ENCODE peak calls at places on chromosomes 1 and 21, in five cellular contexts. T is heart left ventricle, F is fibroblast of lung, X is esophagus squamous epithelium, J is A673. Z is an unnamed sample.

GRCh38 chr1:150076066-150076465 is 8.5 kb downstream of the VPS45 start:
- DNase-seq in T (no peak), F (no peak), X (no peak), J (no peak), Z (no peak)

GRCh38 chr1:185017338-185017737 is 28.0 kb upstream of the RNF2 start:
- DNase-seq in T (no peak), F (peak), X (no peak), J (no peak), Z (no peak)

GRCh38 chr21:45020629-45021427 is 53.6 kb upstream of the ADARB1 start:
- DNase-seq in T (peak), F (no peak), X (no peak), J (no peak), Z (no peak)

GRCh38 chr1:16183157-16183556 is 27.3 kb upstream of the EPHA2 start:
- DNase-seq in T (no peak), F (peak), X (no peak), J (no peak), Z (no peak)

GRCh38 chr21:30251781-30252180 is 31.0 kb downstream of the KRTAP24-1 start:
- DNase-seq in T (no peak), F (no peak), X (no peak), J (no peak), Z (no peak)

GRCh38 chr1:245592083-245592460 is 437.3 kb downstream of the KIF26B start:
- DNase-seq in T (no peak), F (no peak), X (no peak), J (no peak), Z (no peak)

GRCh38 chr1:61079898-61080336 is 2.4 kb upstream of the NFIA start:
- DNase-seq in T (peak), F (peak), X (no peak), J (peak), Z (peak)

GRCh38 chr1:240499012-240499411 is 112.9 kb downstream of the GREM2 start:
- DNase-seq in T (no peak), F (peak), X (no peak), J (no peak), Z (no peak)

GRCh38 chr21:41761211-41762181 is 5.4 kb downstream of the RIPK4 start:
- DNase-seq in T (peak), F (no peak), X (no peak), J (no peak), Z (no peak)

GRCh38 chr21:26972131-26972707 is 5.3 kb upstream of the ADAMTS5 start:
- DNase-seq in T (no peak), F (no peak), X (no peak), J (no peak), Z (no peak)

GRCh38 chr1:40032240-40032891 is 8.2 kb upstream of the CAP1 start:
- DNase-seq in T (no peak), F (peak), X (no peak), J (peak), Z (peak)

GRCh38 chr1:100896481-100896982 is 642 bp downstream of the SLC30A7 start:
- DNase-seq in T (no peak), F (peak), X (peak), J (peak), Z (no peak)

GRCh38 chr1:197781998-197782718 is 6.9 kb upstream of the DENND1B start:
- DNase-seq in T (no peak), F (peak), X (no peak), J (no peak), Z (no peak)

GRCh38 chr1:61743716-61744620 is 1.7 kb downstream of the PATJ start:
- DNase-seq in T (no peak), F (peak), X (no peak), J (no peak), Z (no peak)

GRCh38 chr1:230869499-230869898 is 1.2 kb upstream of the C1orf198 start:
- DNase-seq in T (no peak), F (peak), X (no peak), J (no peak), Z (no peak)

GRCh38 chr1:60978421-60979357 is 103.7 kb upstream of the NFIA start:
- DNase-seq in T (no peak), F (peak), X (no peak), J (peak), Z (no peak)

GRCh38 chr1:4175566-4176405 is 275.7 kb upstream of the C1orf174 start:
- DNase-seq in T (no peak), F (no peak), X (no peak), J (no peak), Z (no peak)

GRCh38 chr1:95034506-95034905 is 38.2 kb downstream of the ALG14 start:
- DNase-seq in T (no peak), F (peak), X (no peak), J (no peak), Z (no peak)

GRCh38 chr21:29749223-29749622 is 190.6 kb downstream of the GRIK1 start:
- DNase-seq in T (no peak), F (no peak), X (no peak), J (no peak), Z (no peak)

GRCh38 chr1:7501723-7502334 is 269.3 kb upstream of the VAMP3 start:
- DNase-seq in T (no peak), F (no peak), X (no peak), J (no peak), Z (no peak)

GRCh38 chr1:50333595-50333974 is 89.7 kb downstream of the DMRTA2 start:
- DNase-seq in T (peak), F (peak), X (no peak), J (peak), Z (peak)

GRCh38 chr21:31673513-31673912 is 14.0 kb downstream of the SOD1 start:
- DNase-seq in T (no peak), F (no peak), X (no peak), J (no peak), Z (no peak)

GRCh38 chr1:155169541-155169940 is 3.6 kb downstream of the KRTCAP2 start:
- DNase-seq in T (no peak), F (no peak), X (no peak), J (no peak), Z (no peak)

GRCh38 chr1:38991638-38992449 is 768 bp downstream of the AKIRIN1 start:
- DNase-seq in T (peak), F (peak), X (no peak), J (peak), Z (peak)

GRCh38 chr1:30697571-30697970 is 25.8 kb downstream of the MATN1 start:
- DNase-seq in T (no peak), F (no peak), X (no peak), J (no peak), Z (no peak)

GRCh38 chr1:10431065-10431730 is 965 bp downstream of the CENPS start:
- DNase-seq in T (no peak), F (peak), X (no peak), J (peak), Z (no peak)

GRCh38 chr1:23594927-23595353 is 35.6 kb upstream of the ID3 start:
- DNase-seq in T (no peak), F (no peak), X (no peak), J (no peak), Z (no peak)

GRCh38 chr1:167905671-167906070 is 8.3 kb downstream of the ADCY10 start:
- DNase-seq in T (no peak), F (no peak), X (no peak), J (no peak), Z (no peak)

GRCh38 chr1:226659136-226659535 is 79.9 kb downstream of the ITPKB start:
- DNase-seq in T (peak), F (no peak), X (no peak), J (no peak), Z (no peak)

GRCh38 chr1:157437301-157437700 is 115.0 kb downstream of the FCRL5 start:
- DNase-seq in T (no peak), F (no peak), X (no peak), J (no peak), Z (no peak)

GRCh38 chr1:4661595-4661917 is 7.1 kb downstream of the AJAP1 start:
- DNase-seq in T (no peak), F (no peak), X (no peak), J (no peak), Z (no peak)

GRCh38 chr1:233656032-233656620 is 42.2 kb downstream of the KCNK1 start:
- DNase-seq in T (no peak), F (no peak), X (no peak), J (no peak), Z (no peak)

GRCh38 chr1:77039739-77040138 is 172.5 kb downstream of the ST6GALNAC5 start:
- DNase-seq in T (no peak), F (peak), X (no peak), J (no peak), Z (no peak)

GRCh38 chr21:35976481-35976880 is 83.8 kb downstream of the SETD4 start:
- DNase-seq in T (no peak), F (no peak), X (no peak), J (no peak), Z (no peak)

GRCh38 chr1:61093525-61094137 is 11.3 kb downstream of the NFIA start:
- DNase-seq in T (no peak), F (peak), X (no peak), J (peak), Z (no peak)

GRCh38 chr1:51690285-51690961 is 73.5 kb downstream of the OSBPL9 start:
- DNase-seq in T (no peak), F (peak), X (no peak), J (no peak), Z (no peak)

GRCh38 chr1:105872761-105873286 is 1183.7 kb upstream of the PRMT6 start:
- DNase-seq in T (no peak), F (no peak), X (no peak), J (peak), Z (no peak)

GRCh38 chr1:107689157-107689556 is 275.8 kb downstream of the VAV3 start:
- DNase-seq in T (no peak), F (no peak), X (no peak), J (no peak), Z (no peak)
- H3K27ac ChIP-seq in T (no peak), F (no peak), X (peak), J (no peak), Z (no peak)

DNA sequence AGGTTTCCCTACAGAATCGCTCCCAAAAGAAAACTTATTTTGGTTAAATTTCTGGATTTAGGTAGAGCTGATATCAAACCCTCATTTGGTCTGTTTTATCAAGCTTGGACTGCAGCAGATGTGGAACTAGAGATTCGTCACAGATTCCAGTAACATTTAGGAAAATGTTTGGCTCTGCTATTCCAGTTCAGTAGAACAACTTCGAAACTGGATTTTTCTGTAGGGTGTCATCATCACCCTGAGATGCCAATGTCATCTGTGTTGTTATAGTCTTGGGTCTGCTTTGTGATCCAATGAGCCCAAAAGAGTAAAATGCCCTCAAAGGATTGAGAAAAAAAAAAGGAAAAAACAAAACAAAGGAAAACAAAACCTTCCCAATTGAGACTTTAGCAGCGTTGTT is 55.4 kb downstream of the LAMC2 start:
- DNase-seq in T (no peak), F (peak), X (no peak), J (no peak), Z (no peak)
- H3K27ac ChIP-seq in T (peak), F (peak), X (peak), J (no peak), Z (no peak)

GRCh38 chr1:58816747-58817221 is 32.9 kb upstream of the JUN start:
- DNase-seq in T (no peak), F (peak), X (no peak), J (no peak), Z (no peak)
- H3K27ac ChIP-seq in T (peak), F (peak), X (peak), J (peak), Z (peak)

DNA sequence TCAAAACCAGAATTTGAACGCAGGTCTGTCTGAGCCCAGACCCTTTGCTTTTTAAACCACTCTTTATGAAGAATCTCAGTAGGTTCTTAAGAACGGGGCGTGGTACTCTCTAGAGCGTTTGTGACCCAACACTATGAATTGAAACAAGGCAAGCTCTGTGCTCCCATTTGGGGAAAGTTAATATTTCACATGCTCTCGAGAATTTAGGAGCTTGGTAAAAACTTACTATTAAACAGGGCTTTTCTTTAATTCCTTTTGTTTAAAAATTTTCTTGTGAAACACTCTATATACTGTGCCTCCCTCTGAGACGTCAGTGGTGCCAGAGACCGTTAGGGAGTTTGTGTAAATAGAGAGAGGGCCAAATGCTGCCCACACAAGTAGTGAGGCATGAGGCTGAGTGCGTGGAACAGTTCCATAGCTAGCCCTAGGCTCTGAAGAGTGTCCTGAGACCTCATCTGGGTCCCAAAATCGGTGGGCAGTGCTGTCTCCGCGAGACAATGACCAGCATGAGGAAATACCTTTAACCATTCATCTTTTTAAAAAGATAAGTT is 144.7 kb downstream of the ROR1 start:
- DNase-seq in T (no peak), F (peak), X (no peak), J (no peak), Z (no peak)
- H3K27ac ChIP-seq in T (no peak), F (no peak), X (no peak), J (no peak), Z (no peak)

GRCh38 chr1:2968471-2968881 is 52.8 kb upstream of the ACTRT2 start:
- DNase-seq in T (no peak), F (no peak), X (no peak), J (no peak), Z (peak)
- H3K27ac ChIP-seq in T (no peak), F (no peak), X (no peak), J (no peak), Z (peak)

Z was measured in caudate nucleus.